ENCODE peak calls at places on chromosome X, in ten cellular contexts. E is OCI-LY7; P is lung; T is upper lobe of right lung; S is heart left ventricle; R is GM23248; Y is CD8-positive, alpha-beta T cell; H is K562; U is tibial nerve; W is thyroid gland. J is an unnamed sample.
A peak's percentile ranks its signal among the peaks of the same experiment; 100 is the strongest.

GRCh38 chrX:54182864-54183613 is at the start of gene FAM120C:
- DNase-seq in E (peak; percentile 73), P (peak; percentile 67), T (peak; percentile 86), S (peak; percentile 76), R (peak; percentile 76), Y (peak; percentile 26), H (peak; percentile 86), U (peak; percentile 24), W (peak; percentile 64), J (peak; percentile 73)

GRCh38 chrX:56288607-56289006 is 56.5 kb downstream of the KLF8 start:
- DNase-seq in E (no peak), P (no peak), T (no peak), S (no peak), R (no peak), Y (no peak), H (no peak), U (no peak), W (no peak), J (no peak)

GRCh38 chrX:345020-345925 is 26.7 kb upstream of the GTPBP6 start:
- DNase-seq in E (no peak), P (no peak), T (peak; percentile 56), S (no peak), R (no peak), Y (no peak), H (no peak), U (no peak), W (no peak), J (no peak)

GRCh38 chrX:38124000-38124399 is 96.7 kb downstream of the SRPX start:
- DNase-seq in E (no peak), P (no peak), T (no peak), S (no peak), R (no peak), Y (no peak), H (no peak), U (no peak), W (no peak), J (no peak)

GRCh38 chrX:138917781-138918180 is 206.3 kb upstream of the FGF13 start:
- DNase-seq in E (no peak), P (no peak), T (no peak), S (no peak), R (peak; percentile 68), Y (no peak), H (no peak), U (no peak), W (no peak), J (no peak)

GRCh38 chrX:111759676-111760075 is 78.7 kb downstream of the ALG13 start:
- DNase-seq in E (no peak), P (no peak), T (no peak), S (no peak), R (no peak), Y (no peak), H (no peak), U (no peak), W (no peak), J (no peak)

GRCh38 chrX:38142598-38142997 is 78.1 kb downstream of the SRPX start:
- DNase-seq in E (no peak), P (no peak), T (no peak), S (no peak), R (peak; percentile 48), Y (no peak), H (no peak), U (no peak), W (no peak), J (no peak)

GRCh38 chrX:49155243-49155899 is 7.2 kb upstream of the MAGIX start:
- DNase-seq in E (peak; percentile 72), P (peak; percentile 64), T (no peak), S (no peak), R (peak; percentile 79), Y (no peak), H (peak; percentile 79), U (no peak), W (peak; percentile 67), J (peak; percentile 29)

GRCh38 chrX:96721398-96721797 is 36.8 kb downstream of the DIAPH2 start:
- DNase-seq in E (no peak), P (no peak), T (no peak), S (no peak), R (no peak), Y (no peak), H (no peak), U (no peak), W (no peak), J (no peak)

GRCh38 chrX:18971506-18971905 is 12.4 kb downstream of the PHKA2 start:
- DNase-seq in E (no peak), P (no peak), T (no peak), S (no peak), R (no peak), Y (no peak), H (no peak), U (no peak), W (no peak), J (no peak)

GRCh38 chrX:118536687-118537461 is 41.3 kb downstream of the DOCK11 start:
- DNase-seq in E (peak; percentile 67), P (no peak), T (no peak), S (no peak), R (peak; percentile 31), Y (peak; percentile 1), H (no peak), U (no peak), W (peak; percentile 51), J (no peak)

GRCh38 chrX:111874241-111874640 is 1.7 kb upstream of the TRPC5OS start:
- DNase-seq in E (no peak), P (no peak), T (no peak), S (no peak), R (no peak), Y (no peak), H (no peak), U (no peak), W (no peak), J (no peak)

DNA sequence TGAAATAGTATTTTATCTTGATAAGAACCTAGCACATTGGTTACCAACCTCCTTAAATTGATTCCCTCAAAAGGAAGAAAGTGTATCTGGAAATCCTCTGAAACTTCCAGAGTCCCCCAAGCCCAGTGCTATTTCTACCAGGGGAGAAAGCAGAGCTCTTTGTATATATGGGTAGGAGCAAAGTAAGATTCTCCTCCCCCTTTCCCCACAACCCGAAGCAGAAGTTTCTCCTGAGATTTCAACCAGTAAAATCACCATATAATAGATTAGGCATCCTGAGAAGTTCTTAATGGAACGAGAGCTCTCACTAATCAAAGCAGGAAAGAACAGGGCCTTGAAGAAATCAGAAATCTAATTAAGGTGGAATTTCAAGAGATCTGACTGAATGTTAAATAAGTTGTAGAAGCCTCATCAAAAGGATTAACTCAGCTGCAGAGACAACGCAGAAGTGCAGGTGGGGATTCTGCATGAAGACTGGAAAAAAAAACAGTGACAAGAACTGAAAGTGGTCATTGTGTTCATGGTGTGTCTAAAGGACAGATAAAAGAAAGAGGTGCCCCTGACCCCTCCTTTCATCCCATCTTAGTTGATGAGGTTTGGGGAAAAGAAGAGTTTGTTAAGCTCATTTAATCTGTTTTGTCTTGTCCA is 39.1 kb downstream of the VSIG4 start:
- DNase-seq in E (no peak), P (no peak), T (no peak), S (no peak), R (no peak), Y (no peak), H (no peak), U (no peak), W (no peak), J (no peak)
- H3K27ac ChIP-seq in E (no peak overlapping the region), P (no peak overlapping the region), T (no peak overlapping the region), S (no peak overlapping the region), R (no peak overlapping the region), Y (no peak overlapping the region), H (peak overlapping the region; percentile 99), U (no peak overlapping the region), W (no peak overlapping the region), J (peak overlapping the region; percentile 63)

GRCh38 chrX:135522878-135523693 is 2.6 kb downstream of the INTS6L start:
- DNase-seq in E (no peak), P (no peak), T (no peak), S (no peak), R (peak; percentile 8), Y (no peak), H (no peak), U (no peak), W (no peak), J (no peak)
- H3K4me3 ChIP-seq in E (peak overlapping the region; percentile 84), P (no peak overlapping the region), T (peak overlapping the region; percentile 53), S (peak overlapping the region; percentile 75), R (peak overlapping the region; percentile 95), Y (peak overlapping the region; percentile 33), H (peak overlapping the region; percentile 82), U (no peak overlapping the region), W (no peak overlapping the region), J (no peak overlapping the region)

DNA sequence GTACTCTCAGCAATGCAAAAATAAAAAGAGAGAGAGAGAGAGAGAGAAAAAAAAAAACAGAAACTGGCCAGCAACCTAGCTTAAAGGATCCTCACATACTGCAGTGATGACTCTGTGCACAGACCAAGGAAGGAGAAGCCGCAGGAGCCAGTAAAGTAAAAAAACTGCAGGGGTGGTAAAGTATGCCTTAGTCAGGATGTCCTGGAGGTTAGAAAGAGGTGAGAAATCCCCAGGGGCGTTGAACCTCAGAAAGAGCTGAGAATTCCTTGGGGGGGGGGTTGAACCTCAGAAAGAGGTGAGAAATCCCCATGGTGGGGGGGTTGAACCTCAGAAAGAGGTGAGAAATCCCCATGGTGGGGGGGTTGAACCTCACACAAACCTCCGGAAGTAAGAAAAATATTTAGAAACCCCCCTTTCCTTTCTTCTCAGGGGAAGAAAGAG is 48.0 kb downstream of the MAGEA9 start:
- DNase-seq in E (no peak), P (no peak), T (no peak), S (no peak), R (peak; percentile 59), Y (peak; percentile 5), H (no peak), U (no peak), W (no peak), J (no peak)
- H3K27ac ChIP-seq in E (no peak overlapping the region), P (no peak overlapping the region), T (no peak overlapping the region), S (no peak overlapping the region), R (peak overlapping the region; percentile 70), Y (peak overlapping the region; percentile 45), H (no peak overlapping the region), U (no peak overlapping the region), W (no peak overlapping the region), J (no peak overlapping the region)

GRCh38 chrX:25012793-25013592 is 2.8 kb downstream of the ARX start:
- DNase-seq in E (no peak), P (no peak), T (no peak), S (no peak), R (peak; percentile 19), Y (no peak), H (no peak), U (no peak), W (no peak), J (no peak)
- H3K4me3 ChIP-seq in E (peak overlapping the region; percentile 40), P (no peak overlapping the region), T (no peak overlapping the region), S (peak overlapping the region; percentile 4), R (no peak overlapping the region), Y (no peak overlapping the region), H (peak overlapping the region; percentile 25), U (no peak overlapping the region), W (no peak overlapping the region), J (peak overlapping the region; percentile 5)

GRCh38 chrX:77422886-77423648 is 24.1 kb upstream of the FGF16 start:
- DNase-seq in E (peak; percentile 39), P (no peak), T (no peak), S (no peak), R (no peak), Y (no peak), H (no peak), U (no peak), W (no peak), J (no peak)
- H3K27ac ChIP-seq in E (peak overlapping the region; percentile 28), P (no peak overlapping the region), T (no peak overlapping the region), S (no peak overlapping the region), R (no peak overlapping the region), Y (no peak overlapping the region), H (no peak overlapping the region), U (no peak overlapping the region), W (no peak overlapping the region), J (no peak overlapping the region)

GRCh38 chrX:66632473-66632872 is 6.4 kb downstream of the EDA2R start:
- DNase-seq in E (no peak), P (no peak), T (no peak), S (no peak), R (peak; percentile 61), Y (no peak), H (no peak), U (no peak), W (no peak), J (no peak)
- H3K4me3 ChIP-seq in E (no peak overlapping the region), P (no peak overlapping the region), T (no peak overlapping the region), S (no peak overlapping the region), R (peak overlapping the region; percentile 82), Y (no peak overlapping the region), H (no peak overlapping the region), U (no peak overlapping the region), W (no peak overlapping the region), J (no peak overlapping the region)

J was measured in heart right ventricle.